ENCODE peak calls at places on chromosome 11, in four cellular contexts. B, F, T and H are unnamed samples.

GRCh38 chr11:106594751-106595351 is 423.4 kb downstream of the GUCY1A2 start:
- DNase-seq in B (no peak), F (no peak), T (no peak), H (no peak)

GRCh38 chr11:72397333-72397732 is 37.0 kb downstream of the CLPB start:
- DNase-seq in B (no peak), F (no peak), T (no peak), H (no peak)

GRCh38 chr11:21430532-21430931 is 761.1 kb downstream of the NELL1 start:
- DNase-seq in B (no peak), F (no peak), T (no peak), H (no peak)

GRCh38 chr11:64763804-64764611 is 4.2 kb upstream of the PYGM start:
- DNase-seq in B (no peak), F (no peak), T (no peak), H (no peak)

GRCh38 chr11:1075341-1075911 is 752 bp downstream of the MUC2 start:
- DNase-seq in B (no peak), F (no peak), T (peak), H (no peak)

GRCh38 chr11:130847517-130847916 is 68.8 kb downstream of the SNX19 start:
- DNase-seq in B (no peak), F (peak), T (no peak), H (peak)

GRCh38 chr11:62108017-62108750 is 15.6 kb upstream of the INCENP start:
- DNase-seq in B (no peak), F (peak), T (no peak), H (peak)

GRCh38 chr11:73245461-73245860 is 26.7 kb upstream of the P2RY6 start:
- DNase-seq in B (no peak), F (no peak), T (peak), H (no peak)

GRCh38 chr11:75028321-75029097 is 39.8 kb downstream of the NEU3 start:
- DNase-seq in B (no peak), F (no peak), T (no peak), H (no peak)

GRCh38 chr11:121194731-121195596 is 93.9 kb downstream of the TECTA start:
- DNase-seq in B (peak), F (peak), T (no peak), H (no peak)

GRCh38 chr11:75797796-75798195 is 17.2 kb upstream of the UVRAG start:
- DNase-seq in B (no peak), F (no peak), T (no peak), H (no peak)

GRCh38 chr11:64745219-64745522 is 1.2 kb upstream of the RASGRP2 start:
- DNase-seq in B (peak), F (no peak), T (peak), H (no peak)

GRCh38 chr11:36222755-36223635 is 66.2 kb downstream of the COMMD9 start:
- DNase-seq in B (no peak), F (no peak), T (no peak), H (peak)

GRCh38 chr11:1987024-1987423 is 10.6 kb downstream of the H19 start:
- DNase-seq in B (no peak), F (no peak), T (no peak), H (no peak)

GRCh38 chr11:102709211-102709980 is 3.8 kb upstream of the MMP27 start:
- DNase-seq in B (no peak), F (no peak), T (no peak), H (no peak)

GRCh38 chr11:46697303-46697702 is 3.1 kb downstream of the ARHGAP1 start:
- DNase-seq in B (no peak), F (no peak), T (no peak), H (no peak)

GRCh38 chr11:88169481-88169880 is 5.8 kb downstream of the RAB38 start:
- DNase-seq in B (no peak), F (no peak), T (no peak), H (no peak)

GRCh38 chr11:117096973-117097566 is 1.2 kb downstream of the SIK3 start:
- DNase-seq in B (no peak), F (no peak), T (no peak), H (no peak)

GRCh38 chr11:117099681-117100080 is 1.5 kb upstream of the SIK3 start:
- DNase-seq in B (no peak), F (no peak), T (no peak), H (no peak)

GRCh38 chr11:117096140-117096972 is 1.9 kb downstream of the SIK3 start:
- DNase-seq in B (peak), F (no peak), T (no peak), H (no peak)

GRCh38 chr11:117097567-117098268 is 510 bp downstream of the SIK3 start:
- DNase-seq in B (peak), F (no peak), T (peak), H (no peak)

DNA sequence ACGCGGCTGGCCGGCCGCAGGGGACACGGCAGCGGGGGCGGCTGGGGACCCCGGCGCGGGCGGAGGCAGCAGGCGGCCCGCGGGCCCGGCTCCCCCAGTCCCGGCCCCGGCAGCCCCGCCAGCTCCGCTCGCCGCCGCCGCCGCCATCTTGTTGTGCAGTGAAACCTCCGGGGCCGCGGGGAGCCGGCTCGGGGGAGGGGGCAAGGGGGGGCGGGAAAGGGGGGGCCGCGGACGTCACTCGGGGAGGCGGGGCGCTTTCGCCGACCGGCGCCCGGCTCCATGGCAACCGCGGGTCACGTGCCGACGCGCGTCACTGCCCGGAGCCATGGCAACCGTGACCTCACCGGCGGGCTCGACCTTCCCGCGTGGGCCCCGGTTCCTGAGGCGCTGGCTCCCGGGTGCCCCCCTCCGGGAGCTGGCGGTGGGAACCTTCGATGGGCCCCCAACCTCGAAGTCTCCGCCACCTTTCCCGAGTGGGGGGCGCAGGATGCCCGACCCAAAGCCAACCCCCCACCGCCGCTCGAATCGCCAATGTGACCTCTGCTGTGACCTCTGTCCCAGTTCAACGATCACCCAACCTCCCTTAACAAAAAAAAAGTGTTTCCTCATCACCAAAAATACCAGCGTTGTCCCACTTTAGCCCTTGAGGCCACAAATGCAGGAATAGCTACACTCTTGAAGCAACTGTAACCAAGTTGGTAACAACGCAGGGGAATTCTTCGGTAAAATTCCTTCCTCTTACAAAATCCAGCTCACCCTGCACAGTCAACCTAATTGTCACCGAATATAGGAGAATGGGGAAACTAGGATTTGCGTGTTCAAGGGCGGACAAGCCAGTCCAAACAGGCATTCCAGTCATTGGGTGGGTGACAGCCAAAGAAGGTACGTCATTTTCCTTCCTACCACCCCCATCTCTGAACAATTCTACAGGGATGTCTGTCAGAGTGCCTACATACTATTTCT is at the start of gene SIK3:
- DNase-seq in B (peak), F (peak), T (peak), H (peak)
- TF ChIP-seq CTCF in B (peak), F (peak), T (peak), H (peak)

DNA sequence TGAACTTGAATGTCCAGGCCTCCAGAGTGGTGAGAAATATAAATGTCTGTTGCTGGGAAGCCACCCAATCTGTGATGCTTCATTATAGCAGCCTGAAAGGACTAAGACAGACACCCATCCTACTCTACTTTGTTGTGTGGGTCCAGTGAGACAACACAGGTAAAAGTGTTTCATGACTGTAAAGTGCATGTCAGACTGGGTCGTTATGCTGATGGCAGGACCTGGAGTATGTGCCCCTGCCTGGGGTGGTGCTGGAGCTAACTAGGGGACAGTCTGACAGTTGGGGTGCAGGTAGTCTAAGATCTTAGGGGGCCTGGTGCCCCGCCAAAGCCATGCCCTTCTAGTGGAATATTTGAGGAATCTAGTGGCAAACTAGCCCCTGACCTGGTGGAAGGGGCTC is 165.6 kb downstream of the TRIM29 start:
- DNase-seq in B (peak), F (no peak), T (no peak), H (no peak)
- H3K4me3 ChIP-seq in B (no peak), F (no peak), T (no peak), H (no peak)

DNA sequence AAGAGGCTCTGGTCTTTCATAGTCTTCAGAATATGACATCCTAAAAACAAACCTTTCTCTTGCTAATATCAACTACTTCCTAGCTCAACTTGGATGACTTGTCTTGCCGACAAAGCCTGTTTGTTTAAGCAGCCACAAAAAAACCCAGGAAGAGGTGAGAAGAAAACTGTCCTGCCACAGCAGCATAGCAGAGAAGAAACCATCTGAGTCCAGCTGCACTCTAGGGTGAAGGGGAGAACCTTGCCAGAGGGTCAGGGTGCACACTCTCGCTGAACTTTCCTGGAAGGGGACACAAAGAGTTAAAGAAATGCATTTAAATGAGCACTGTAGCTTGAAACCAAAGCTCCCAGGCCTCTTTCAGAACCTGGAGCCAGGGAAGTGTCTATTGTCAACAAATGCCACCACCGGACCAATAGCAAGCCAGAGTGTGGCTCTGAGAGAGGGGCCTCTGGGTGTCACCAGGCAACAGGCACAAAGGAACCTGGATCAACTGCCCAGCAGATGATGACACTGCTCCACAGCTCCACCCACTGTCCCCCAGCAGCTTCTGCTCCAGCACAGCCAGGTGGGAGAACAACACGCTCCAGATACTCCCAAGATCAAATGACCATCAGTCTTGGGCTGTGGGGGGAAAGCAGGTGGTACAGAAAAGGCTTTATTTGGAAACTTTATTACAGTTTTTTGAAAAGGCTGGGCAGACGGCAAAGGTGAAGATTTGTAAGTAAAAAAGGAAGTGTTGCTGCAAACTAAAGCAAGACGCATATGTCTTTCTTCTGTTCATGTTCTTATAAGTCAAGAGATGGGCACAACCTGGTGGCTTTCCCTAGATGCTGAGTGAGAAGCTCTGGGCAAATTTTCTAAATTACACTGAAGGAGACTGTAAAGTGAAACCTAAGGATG is 105.7 kb downstream of the RASSF10 start:
- DNase-seq in B (no peak), F (no peak), T (no peak), H (no peak)
- TF ChIP-seq CTCF in B (no peak), F (no peak), T (no peak), H (peak)

GRCh38 chr11:77819921-77820564 is 479 bp downstream of the RSF1 start:
- DNase-seq in B (peak), F (no peak), T (peak), H (no peak)
- H3K4me3 ChIP-seq in B (peak), F (peak), T (peak), H (peak)

GRCh38 chr11:105000797-105001196 is 22.2 kb downstream of the CASP5 start:
- DNase-seq in B (no peak), F (peak), T (no peak), H (no peak)
- TF ChIP-seq CTCF in B (peak), F (peak), T (peak), H (peak)